ENCODE peak calls at places on chromosomes 11 and 22, in four cellular contexts. S is astrocyte of the cerebellum, R is right atrium auricular region, E is T follicular helper cell. I is an unnamed sample.
A peak's percentile ranks its signal among the peaks of the same experiment; 100 is the strongest.

GRCh38 chr11:66297610-66298009 is 5.9 kb downstream of the TMEM151A start:
- DNase-seq in S (no peak), E (no peak), R (no peak), I (no peak)

GRCh38 chr11:12961615-12962014 is 47.5 kb upstream of the RASSF10 start:
- DNase-seq in R (no peak), E (no peak), S (no peak), I (no peak)

GRCh38 chr11:61694971-61695706 is 14.9 kb downstream of the DAGLA start:
- DNase-seq in E (no peak), R (peak; percentile 76), S (no peak), I (no peak)

GRCh38 chr22:25658641-25659040 is 83.3 kb upstream of the MYO18B start:
- DNase-seq in R (no peak), E (no peak), S (no peak), I (no peak)

GRCh38 chr11:28529046-28529445 is 420.9 kb downstream of the METTL15 start:
- DNase-seq in S (no peak), R (no peak), E (no peak), I (no peak)

GRCh38 chr22:30314918-30315317 is 11.8 kb downstream of the TBC1D10A start:
- DNase-seq in S (no peak), R (no peak), E (peak; percentile 34), I (peak; percentile 69)

GRCh38 chr11:62245271-62245753 is 3.3 kb downstream of the SCGB1D2 start:
- DNase-seq in S (peak; percentile 18), E (no peak), R (no peak), I (no peak)

GRCh38 chr11:61828629-61829407 is 718 bp downstream of the FADS2 start:
- DNase-seq in E (peak; percentile 25), S (no peak), R (no peak), I (peak; percentile 34)

GRCh38 chr22:46783721-46784120 is 21.3 kb downstream of the TBC1D22A start:
- DNase-seq in S (no peak), E (no peak), R (no peak), I (no peak)

GRCh38 chr11:114183041-114183511 is 113.1 kb upstream of the NNMT start:
- DNase-seq in S (no peak), R (no peak), E (peak; percentile 14), I (peak; percentile 60)

GRCh38 chr11:123579482-123579812 is 75.0 kb downstream of the SCN3B start:
- DNase-seq in S (no peak), R (no peak), E (no peak), I (no peak)

GRCh38 chr11:26084313-26084712 is 247.6 kb upstream of the ANO3 start:
- DNase-seq in S (no peak), E (no peak), R (no peak), I (no peak)

GRCh38 chr11:34192481-34193401 is 87.3 kb downstream of the NAT10 start:
- DNase-seq in R (peak; percentile 83), E (no peak), S (peak; percentile 89), I (no peak)

GRCh38 chr22:22945195-22945594 is 57.6 kb downstream of the IGLL5 start:
- DNase-seq in R (peak; percentile 47), S (no peak), E (no peak), I (no peak)

GRCh38 chr11:400241-400729 is 6.3 kb downstream of the PKP3 start:
- DNase-seq in S (no peak), R (no peak), E (no peak), I (no peak)

GRCh38 chr11:31236052-31236652 is 133.4 kb downstream of the DCDC1 start:
- DNase-seq in E (no peak), R (no peak), S (no peak), I (no peak)

GRCh38 chr11:38143852-38144251 is 1545.8 kb upstream of the RAG2 start:
- DNase-seq in E (no peak), S (no peak), R (no peak), I (no peak)

GRCh38 chr11:57015679-57016078 is 27.0 kb downstream of the OR5AK2 start:
- DNase-seq in S (no peak), R (no peak), E (no peak), I (no peak)

GRCh38 chr11:71093783-71094182 is 158.6 kb downstream of the SHANK2 start:
- DNase-seq in E (no peak), R (no peak), S (no peak), I (no peak)

GRCh38 chr22:34702279-34702678 is 363.7 kb upstream of the ISX start:
- DNase-seq in E (no peak), R (no peak), S (no peak), I (no peak)

GRCh38 chr11:130213143-130213978 is 53.8 kb downstream of the ST14 start:
- DNase-seq in S (no peak), E (peak; percentile 51), R (peak; percentile 59), I (peak; percentile 16)

GRCh38 chr11:108197351-108197750 is 25.1 kb downstream of the NPAT start:
- DNase-seq in E (no peak), R (no peak), S (no peak), I (no peak)

GRCh38 chr11:19686234-19686633 is 26.4 kb upstream of the NAV2 start:
- DNase-seq in E (no peak), S (no peak), R (no peak), I (no peak)

GRCh38 chr11:7019500-7020182 is 505 bp downstream of the ZNF214 start:
- DNase-seq in S (peak; percentile 1), E (no peak), R (peak; percentile 58), I (no peak)

GRCh38 chr11:70715166-70715565 is 316.8 kb downstream of the CTTN start:
- DNase-seq in R (no peak), S (no peak), E (no peak), I (no peak)

GRCh38 chr11:129383060-129383459 is 7.4 kb downstream of the BARX2 start:
- DNase-seq in R (no peak), E (no peak), S (no peak), I (no peak)

GRCh38 chr11:41316726-41317125 is 142.7 kb downstream of the LRRC4C start:
- DNase-seq in R (no peak), E (no peak), S (peak; percentile 87), I (no peak)

GRCh38 chr22:21448627-21449416 is 18.4 kb upstream of the TMEM191C start:
- DNase-seq in R (no peak), E (no peak), S (no peak), I (no peak)

GRCh38 chr11:46237248-46238077 is 40.0 kb upstream of the CREB3L1 start:
- DNase-seq in R (peak; percentile 83), E (no peak), S (no peak), I (peak; percentile 16)

GRCh38 chr11:76664578-76665061 is 5.9 kb downstream of the LRRC32 start:
- DNase-seq in E (no peak), R (no peak), S (no peak), I (no peak)

GRCh38 chr11:104320091-104320490 is 156.1 kb upstream of the PDGFD start:
- DNase-seq in R (no peak), E (no peak), S (no peak), I (no peak)

GRCh38 chr11:34819740-34820482 is 96.3 kb downstream of the APIP start:
- DNase-seq in S (no peak), R (no peak), E (no peak), I (no peak)

GRCh38 chr22:33142282-33142681 is 84.1 kb upstream of the SYN3 start:
- DNase-seq in S (no peak), E (no peak), R (no peak), I (no peak)

GRCh38 chr11:132084433-132084832 is 714.0 kb downstream of the NTM start:
- DNase-seq in E (no peak), R (no peak), S (no peak), I (no peak)

GRCh38 chr11:65817312-65817814 is 16.4 kb upstream of the SNX32 start:
- DNase-seq in S (peak; percentile 16), E (no peak), R (no peak), I (no peak)

GRCh38 chr11:44555031-44555800 is 10.2 kb upstream of the CD82 start:
- DNase-seq in R (no peak), E (no peak), S (no peak), I (no peak)

GRCh38 chr22:26779929-26780328 is 122.5 kb downstream of the MIAT start:
- DNase-seq in S (no peak), E (no peak), R (no peak), I (no peak)

GRCh38 chr22:47289316-47289985 is 527.0 kb downstream of the TBC1D22A start:
- DNase-seq in R (no peak), E (no peak), S (no peak), I (no peak)